ENCODE peak calls at places on chromosomes 7 and 10, in four cellular contexts. E is transverse colon, I is K562, Z is spleen. F is an unnamed sample.

GRCh38 chr10:4851846-4852245 is 25.8 kb downstream of the AKR1E2 start:
- DNase-seq in Z (no peak), E (no peak), I (no peak), F (no peak)

GRCh38 chr10:76278811-76279460 is 847.5 kb downstream of the LRMDA start:
- DNase-seq in Z (no peak), I (no peak), E (no peak), F (no peak)

GRCh38 chr10:47137311-47137851 is 162.6 kb upstream of the GDF10 start:
- DNase-seq in I (no peak), E (no peak), Z (no peak), F (peak; percentile 83)

GRCh38 chr10:98466916-98467505 is 20.3 kb upstream of the HPS1 start:
- DNase-seq in I (peak; percentile 87), E (no peak), Z (no peak), F (no peak)

GRCh38 chr10:24196426-24197039 is 12.4 kb upstream of the KIAA1217 start:
- DNase-seq in I (peak; percentile 79), E (peak; percentile 79), Z (no peak), F (peak; percentile 52)

GRCh38 chr10:122263971-122264370 is 7.1 kb upstream of the BTBD16 start:
- DNase-seq in Z (no peak), E (no peak), I (no peak), F (peak; percentile 88)

GRCh38 chr10:95172851-95173250 is 21.2 kb upstream of the ACSM6 start:
- DNase-seq in E (no peak), I (no peak), Z (no peak), F (no peak)

GRCh38 chr7:158280467-158281154 is 307.0 kb downstream of the PTPRN2 start:
- DNase-seq in Z (peak; percentile 54), E (no peak), I (no peak), F (no peak)

GRCh38 chr10:24575462-24576002 is 148.2 kb downstream of the ARHGAP21 start:
- DNase-seq in I (no peak), E (no peak), Z (no peak), F (peak; percentile 15)

GRCh38 chr7:105911961-105912575 is 35.7 kb upstream of the ATXN7L1 start:
- DNase-seq in I (no peak), E (no peak), Z (no peak), F (peak; percentile 70)

GRCh38 chr10:43136432-43136831 is 1.8 kb upstream of the CSGALNACT2 start:
- DNase-seq in E (no peak), Z (no peak), I (no peak), F (no peak)

GRCh38 chr10:132641966-132642731 is 104.6 kb downstream of the INPP5A start:
- DNase-seq in Z (peak; percentile 69), E (no peak), I (no peak), F (no peak)

GRCh38 chr10:22479419-22479818 is 134.1 kb downstream of the SPAG6 start:
- DNase-seq in I (peak; percentile 38), Z (no peak), E (no peak), F (no peak)

GRCh38 chr10:22481687-22482539 is 136.6 kb downstream of the SPAG6 start:
- DNase-seq in E (no peak), I (peak; percentile 15), Z (no peak), F (no peak)

GRCh38 chr10:22478555-22479334 is 133.4 kb downstream of the SPAG6 start:
- DNase-seq in E (no peak), Z (no peak), I (no peak), F (no peak)

GRCh38 chr10:22483132-22483531 is 137.8 kb downstream of the SPAG6 start:
- DNase-seq in E (no peak), I (no peak), Z (no peak), F (no peak)

DNA sequence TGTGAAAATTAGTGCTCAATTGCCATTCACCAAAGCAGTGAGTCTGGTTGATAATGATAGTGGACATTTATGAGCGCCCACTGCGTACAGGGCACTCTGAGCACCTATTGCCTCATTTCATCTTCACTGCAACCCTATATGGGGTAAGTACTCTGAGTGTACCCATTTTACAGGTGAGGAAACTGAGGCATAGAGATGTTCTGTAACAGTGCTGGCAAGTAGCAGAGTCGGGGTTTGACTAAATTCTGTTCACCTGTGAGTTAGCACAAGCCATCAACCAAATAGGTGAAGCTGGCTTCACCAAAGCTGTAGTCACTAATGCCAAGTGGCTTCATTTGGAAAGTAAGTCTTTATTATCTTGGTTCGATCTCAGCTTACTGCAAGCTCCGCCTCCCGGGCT is 135.8 kb downstream of the SPAG6 start:
- DNase-seq in I (no peak), E (no peak), Z (no peak), F (no peak)
- TF ChIP-seq CTCF in I (no peak), E (no peak), Z (no peak), F (no peak)

GRCh38 chr7:128672927-128673517 is 930 bp downstream of the GARIN1A start:
- DNase-seq in I (peak; percentile 68), E (no peak), Z (no peak), F (no peak)
- TF ChIP-seq CTCF in I (peak; percentile 73), E (peak; percentile 26), Z (peak; percentile 37), F (peak; percentile 43)

DNA sequence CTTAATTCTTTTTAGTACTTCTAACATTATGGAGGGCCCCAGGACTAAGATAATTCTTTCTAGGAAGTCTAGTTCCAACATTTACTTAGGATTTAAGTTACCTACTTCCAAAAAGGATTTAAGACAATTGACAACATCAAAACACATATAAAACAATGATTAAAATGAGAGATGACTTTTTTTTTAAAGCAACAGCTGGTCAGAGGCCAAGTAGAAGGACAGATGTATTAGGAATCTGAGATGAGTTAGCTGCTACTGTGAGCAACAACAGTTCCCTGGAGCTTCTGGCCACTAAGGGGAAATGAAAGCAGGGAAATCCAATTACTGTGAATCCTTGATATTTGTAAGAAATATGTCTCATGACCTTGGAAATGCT is 222.3 kb downstream of the PHTF2 start:
- DNase-seq in E (no peak), Z (no peak), I (no peak), F (no peak)
- TF ChIP-seq CTCF in E (no peak), Z (peak; percentile 10), I (no peak), F (peak; percentile 43)

DNA sequence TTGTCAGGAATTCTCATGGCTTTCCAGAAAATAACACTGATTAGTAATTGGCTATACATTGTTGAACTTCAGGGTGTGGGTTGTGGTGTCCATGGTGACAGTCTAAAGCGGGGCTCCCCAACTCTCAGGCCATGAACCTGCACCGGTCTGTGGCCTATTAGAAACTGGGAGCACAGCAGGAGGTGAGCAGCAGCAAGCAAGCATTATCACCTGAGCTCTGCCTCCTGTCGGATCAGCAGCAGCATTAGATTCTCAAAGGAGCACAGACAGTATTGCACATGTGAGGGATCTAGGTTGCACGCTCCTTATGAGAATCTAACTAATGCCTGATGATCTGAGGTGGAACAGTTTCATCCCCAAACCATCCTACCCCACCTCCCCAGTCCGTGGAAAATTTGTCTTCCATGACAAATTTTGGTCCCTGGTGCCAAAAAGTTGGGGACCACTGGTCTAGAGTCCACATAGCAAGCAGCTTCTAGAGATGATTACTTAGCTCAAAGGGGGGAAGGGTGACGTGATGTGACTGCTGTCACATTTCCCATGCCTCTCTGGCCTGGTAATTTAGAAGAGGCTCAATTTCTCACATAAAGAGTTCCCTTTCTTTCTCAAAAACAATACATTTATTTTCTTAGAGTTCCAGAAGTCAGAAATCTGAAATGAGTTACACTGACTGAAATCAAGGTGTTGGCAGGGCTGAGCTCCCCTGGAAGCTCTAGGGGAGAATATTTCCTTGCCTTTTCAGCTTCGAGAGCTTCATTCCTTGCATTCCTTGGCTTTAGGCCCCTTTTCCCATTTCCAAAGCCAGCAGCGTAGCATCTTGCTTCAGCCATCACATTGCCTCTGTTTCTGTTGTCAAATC is 17.6 kb upstream of the FAM221A start:
- DNase-seq in E (no peak), I (no peak), Z (no peak), F (no peak)
- TF ChIP-seq CTCF in E (no peak), I (no peak), Z (no peak), F (no peak)

DNA sequence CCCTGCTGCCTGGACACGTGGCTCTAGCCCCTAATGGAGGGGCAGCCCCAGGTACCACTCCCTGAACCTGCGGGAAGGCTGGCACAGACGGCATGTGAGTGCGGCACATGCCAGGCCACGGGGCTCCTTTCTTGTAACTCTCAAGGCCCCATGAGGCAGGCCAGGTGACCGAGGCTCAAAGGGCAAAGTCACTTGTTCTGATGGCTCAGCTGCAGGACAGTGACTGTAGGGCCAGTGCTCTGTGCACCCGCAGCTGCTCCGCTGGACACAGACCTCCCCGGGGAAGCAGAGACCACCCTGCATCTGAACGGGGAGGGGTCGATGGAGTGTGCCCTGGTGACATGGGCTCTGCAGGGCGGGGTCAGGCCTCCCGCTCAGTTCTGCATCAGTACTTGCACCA is 55.3 kb downstream of the PTPRE start:
- DNase-seq in E (no peak), I (no peak), Z (no peak), F (no peak)
- TF ChIP-seq CTCF in E (no peak), I (no peak), Z (no peak), F (no peak)

F was measured in HFFc6.